ENCODE peak calls at places on chromosomes 3 and 15, in four cellular contexts. A, F, H and V are unnamed samples.

GRCh38 chr3:158810823-158811425 is 9.1 kb downstream of the MFSD1 start:
- DNase-seq in A (no peak), F (no peak), H (no peak), V (no peak)

GRCh38 chr3:114155370-114155821 is 23.5 kb downstream of the DRD3 start:
- DNase-seq in A (no peak), F (peak), H (no peak), V (no peak)

GRCh38 chr3:80213076-80213475 is 445.3 kb upstream of the ROBO1 start:
- DNase-seq in A (no peak), F (no peak), H (no peak), V (no peak)

GRCh38 chr15:70493787-70494514 is 269.4 kb downstream of the UACA start:
- DNase-seq in A (no peak), F (no peak), H (no peak), V (no peak)

GRCh38 chr3:194802125-194802433 is 116.4 kb downstream of the FAM43A start:
- DNase-seq in A (no peak), F (peak), H (no peak), V (no peak)

GRCh38 chr15:34716111-34716510 is 38.7 kb downstream of the GJD2 start:
- DNase-seq in A (no peak), F (no peak), H (no peak), V (no peak)

GRCh38 chr3:56800373-56801150 is 1.2 kb downstream of the ARHGEF3 start:
- DNase-seq in A (peak), F (no peak), H (no peak), V (no peak)

GRCh38 chr3:129723558-129724324 is 117.3 kb upstream of the PLXND1 start:
- DNase-seq in A (no peak), F (no peak), H (no peak), V (no peak)

GRCh38 chr3:68441054-68441453 is 491.3 kb downstream of the TAFA4 start:
- DNase-seq in A (no peak), F (no peak), H (no peak), V (no peak)

GRCh38 chr3:136277634-136278033 is 27.5 kb downstream of the PCCB start:
- DNase-seq in A (no peak), F (peak), H (peak), V (no peak)

GRCh38 chr3:116253511-116253910 is 191.8 kb downstream of the LSAMP start:
- DNase-seq in A (no peak), F (no peak), H (no peak), V (no peak)

GRCh38 chr3:112730210-112730609 is 89.3 kb upstream of the CCDC80 start:
- DNase-seq in A (no peak), F (no peak), H (no peak), V (no peak)

GRCh38 chr3:126446301-126446700 is 29.4 kb downstream of the ZXDC start:
- DNase-seq in A (no peak), F (no peak), H (no peak), V (no peak)

GRCh38 chr15:88656760-88657221 is 18.0 kb downstream of the ISG20 start:
- DNase-seq in A (no peak), F (no peak), H (no peak), V (no peak)

GRCh38 chr3:34449305-34449704 is 650.9 kb downstream of the PDCD6IP start:
- DNase-seq in A (no peak), F (no peak), H (no peak), V (no peak)

GRCh38 chr15:63407612-63408011 is 26.0 kb upstream of the CA12 start:
- DNase-seq in A (no peak), F (peak), H (no peak), V (no peak)

GRCh38 chr3:12471228-12471627 is 13.1 kb upstream of the TSEN2 start:
- DNase-seq in A (no peak), F (peak), H (no peak), V (no peak)

GRCh38 chr3:142445816-142446254 is 2.0 kb downstream of the XRN1 start:
- DNase-seq in A (no peak), F (no peak), H (no peak), V (no peak)

GRCh38 chr3:62319570-62320243 is 53.6 kb downstream of the FEZF2 start:
- DNase-seq in A (no peak), F (no peak), H (no peak), V (no peak)

GRCh38 chr3:41974223-41974622 is 12.3 kb upstream of the ULK4 start:
- DNase-seq in A (no peak), F (no peak), H (no peak), V (no peak)

GRCh38 chr15:40407343-40407990 is 1.9 kb downstream of the IVD start:
- DNase-seq in A (no peak), F (no peak), H (no peak), V (no peak)

GRCh38 chr3:127786358-127787070 is 35.8 kb downstream of the MGLL start:
- DNase-seq in A (no peak), F (no peak), H (no peak), V (no peak)

GRCh38 chr3:123068227-123069020 is 1.6 kb downstream of the PDIA5 start:
- DNase-seq in A (no peak), F (peak), H (no peak), V (no peak)

GRCh38 chr3:72724070-72724469 is 124.2 kb downstream of the SHQ1 start:
- DNase-seq in A (no peak), F (no peak), H (no peak), V (no peak)

GRCh38 chr3:29011441-29011840 is 269.4 kb upstream of the RBMS3 start:
- DNase-seq in A (no peak), F (no peak), H (no peak), V (no peak)

GRCh38 chr3:28050895-28051294 is 190.5 kb upstream of the CMC1 start:
- DNase-seq in A (no peak), F (no peak), H (no peak), V (no peak)

GRCh38 chr3:141709126-141709770 is 28.9 kb upstream of the RNF7 start:
- DNase-seq in A (no peak), F (no peak), H (no peak), V (no peak)

GRCh38 chr3:152524198-152525140 is 255.7 kb downstream of the MBNL1 start:
- DNase-seq in A (no peak), F (no peak), H (no peak), V (peak)

GRCh38 chr15:52294881-52295420 is 653 bp downstream of the MYO5C start:
- DNase-seq in A (no peak), F (no peak), H (peak), V (no peak)